ENCODE peak calls at places on chromosomes 2 and 18, in eight cellular contexts. D is H1; S is right atrium auricular region; H is heart left ventricle; E is neural progenitor cell; L is GM23248; C is CD8-positive, alpha-beta T cell; B is fibroblast of lung. A is an unnamed sample.

GRCh38 chr2:108615480-108616090 is 81.3 kb downstream of the LIMS1 start:
- DNase-seq in D (no peak), S (no peak), H (no peak), E (no peak), L (no peak), C (no peak), B (no peak), A (peak; percentile 61)

GRCh38 chr2:68878071-68878711 is 7.0 kb upstream of the BMP10 start:
- DNase-seq in D (no peak), S (no peak), H (no peak), E (no peak), L (no peak), C (no peak), B (peak; percentile 75), A (peak; percentile 24)

GRCh38 chr2:193469251-193469650 is 1274.5 kb upstream of the TMEFF2 start:
- DNase-seq in D (no peak), S (no peak), H (no peak), E (no peak), L (no peak), C (no peak), B (no peak), A (no peak)

GRCh38 chr2:160305081-160305750 is 105.1 kb upstream of the ITGB6 start:
- DNase-seq in D (no peak), S (no peak), H (no peak), E (no peak), L (peak; percentile 88), C (no peak), B (peak; percentile 85), A (no peak)

GRCh38 chr2:46448656-46449055 is 30.7 kb upstream of the TMEM247 start:
- DNase-seq in D (no peak), S (no peak), H (no peak), E (no peak), L (no peak), C (no peak), B (no peak), A (no peak)

GRCh38 chr2:43051316-43051715 is 175.1 kb downstream of the ZFP36L2 start:
- DNase-seq in D (no peak), S (no peak), H (no peak), E (no peak), L (peak; percentile 55), C (peak; percentile 22), B (peak; percentile 80), A (no peak)

GRCh38 chr2:199463000-199463692 is 5.4 kb upstream of the SATB2 start:
- DNase-seq in D (no peak), S (no peak), H (peak; percentile 60), E (peak; percentile 92), L (peak; percentile 91), C (no peak), B (peak; percentile 51), A (peak; percentile 48)

GRCh38 chr2:3203497-3204019 is 174.1 kb downstream of the EIPR1 start:
- DNase-seq in D (no peak), S (no peak), H (no peak), E (no peak), L (no peak), C (no peak), B (no peak), A (no peak)

GRCh38 chr2:156602552-156602933 is 166.4 kb downstream of the GPD2 start:
- DNase-seq in D (no peak), S (no peak), H (no peak), E (no peak), L (no peak), C (no peak), B (no peak), A (no peak)

GRCh38 chr2:8906208-8906607 is 68.8 kb upstream of the KIDINS220 start:
- DNase-seq in D (no peak), S (no peak), H (no peak), E (no peak), L (no peak), C (no peak), B (peak; percentile 66), A (peak; percentile 17)

GRCh38 chr2:98394595-98395153 is 48.4 kb downstream of the CNGA3 start:
- DNase-seq in D (no peak), S (no peak), H (no peak), E (no peak), L (peak; percentile 21), C (no peak), B (peak; percentile 29), A (peak; percentile 70)

GRCh38 chr2:84919885-84920580 is 14.6 kb downstream of the TMSB10 start:
- DNase-seq in D (no peak), S (peak; percentile 83), H (peak; percentile 71), E (no peak), L (peak; percentile 98), C (no peak), B (peak; percentile 97), A (no peak)

GRCh38 chr2:209771474-209772292 is at the start of gene UNC80:
- DNase-seq in D (no peak), S (no peak), H (peak; percentile 59), E (peak; percentile 94), L (peak; percentile 79), C (no peak), B (peak; percentile 72), A (peak; percentile 75)

GRCh38 chr18:49023281-49023937 is 72.6 kb upstream of the SMAD7 start:
- DNase-seq in D (no peak), S (peak; percentile 56), H (no peak), E (no peak), L (no peak), C (no peak), B (no peak), A (no peak)

GRCh38 chr2:62149708-62150107 is 46.2 kb upstream of the B3GNT2 start:
- DNase-seq in D (no peak), S (no peak), H (no peak), E (no peak), L (peak; percentile 100), C (no peak), B (peak; percentile 95), A (peak; percentile 95)

GRCh38 chr18:41579185-41579584 is 375.8 kb upstream of the PIK3C3 start:
- DNase-seq in D (no peak), S (no peak), H (no peak), E (no peak), L (no peak), C (no peak), B (no peak), A (peak; percentile 30)

GRCh38 chr2:20560891-20561702 is 89.8 kb downstream of the HS1BP3 start:
- DNase-seq in D (no peak), S (no peak), H (peak; percentile 14), E (no peak), L (no peak), C (no peak), B (no peak), A (no peak)
- H3K27ac ChIP-seq in D (no peak overlapping the region), S (no peak overlapping the region), H (no peak overlapping the region), E (no peak overlapping the region), L (no peak overlapping the region), C (no peak overlapping the region), B (no peak overlapping the region), A (no peak overlapping the region)

GRCh38 chr2:10658914-10659257 is 30.9 kb downstream of the NOL10 start:
- DNase-seq in D (no peak), S (no peak), H (no peak), E (no peak), L (peak; percentile 15), C (no peak), B (no peak), A (no peak)
- H3K36me3 ChIP-seq in D (peaks cover 2% of the 10 kb centered on the region), S (peaks cover 54% of the 10 kb centered on the region), H (peaks cover 29% of the 10 kb centered on the region), E (no peaks in the 10 kb centered on the region), L (peaks cover 33% of the 10 kb centered on the region), C (peaks cover 21% of the 10 kb centered on the region), B (peaks cover 2% of the 10 kb centered on the region), A (peaks cover 29% of the 10 kb centered on the region)

GRCh38 chr18:22200611-22201225 is 31.3 kb downstream of the GATA6 start:
- DNase-seq in D (no peak), S (no peak), H (no peak), E (no peak), L (no peak), C (no peak), B (no peak), A (no peak)

GRCh38 chr18:22197668-22198067 is 28.3 kb downstream of the GATA6 start:
- DNase-seq in D (no peak), S (no peak), H (no peak), E (no peak), L (no peak), C (no peak), B (peak; percentile 56), A (no peak)

GRCh38 chr18:22199005-22199404 is 29.6 kb downstream of the GATA6 start:
- DNase-seq in D (no peak), S (no peak), H (no peak), E (no peak), L (no peak), C (no peak), B (no peak), A (no peak)

GRCh38 chr18:22195052-22195451 is 25.7 kb downstream of the GATA6 start:
- DNase-seq in D (no peak), S (peak; percentile 59), H (no peak), E (no peak), L (no peak), C (no peak), B (no peak), A (no peak)

GRCh38 chr18:22198163-22198562 is 28.8 kb downstream of the GATA6 start:
- DNase-seq in D (no peak), S (no peak), H (no peak), E (no peak), L (no peak), C (no peak), B (no peak), A (no peak)
- H3K27ac ChIP-seq in D (no peak overlapping the region), S (peak overlapping the region; percentile 100), H (peak overlapping the region; percentile 34), E (no peak overlapping the region), L (no peak overlapping the region), C (no peak overlapping the region), B (no peak overlapping the region), A (peak overlapping the region; percentile 49)

GRCh38 chr2:58054264-58054663 is 7.7 kb downstream of the VRK2 start:
- DNase-seq in D (no peak), S (no peak), H (no peak), E (no peak), L (peak; percentile 77), C (no peak), B (peak; percentile 13), A (peak; percentile 53)
- H3K36me3 ChIP-seq in D (no peaks in the 10 kb centered on the region), S (no peaks in the 10 kb centered on the region), H (no peaks in the 10 kb centered on the region), E (peaks cover 6% of the 10 kb centered on the region), L (peaks cover 10% of the 10 kb centered on the region), C (no peaks in the 10 kb centered on the region), B (peaks cover 2% of the 10 kb centered on the region), A (no peaks in the 10 kb centered on the region)

DNA sequence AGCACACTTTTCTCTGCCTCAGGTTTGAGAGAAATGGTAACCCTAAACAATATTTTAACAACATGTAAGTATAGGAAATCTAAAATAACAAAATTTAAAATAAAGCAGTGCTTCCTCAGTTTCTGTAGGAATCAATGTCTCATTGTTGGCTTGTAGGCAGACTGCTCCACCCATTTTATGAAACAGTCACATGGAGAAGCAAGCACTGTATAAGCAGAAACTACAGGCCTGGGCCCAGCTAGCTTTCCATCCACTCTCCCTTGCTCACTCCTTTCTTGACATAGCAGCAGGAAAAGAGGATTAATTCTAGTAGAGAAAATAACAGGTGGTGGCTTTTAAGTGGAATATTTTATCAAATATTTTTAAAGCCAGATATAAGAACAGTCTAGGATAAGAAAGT is 97.2 kb downstream of the PLEKHM3 start:
- DNase-seq in D (no peak), S (no peak), H (no peak), E (no peak), L (peak; percentile 36), C (no peak), B (no peak), A (no peak)
- H3K27ac ChIP-seq in D (no peak overlapping the region), S (no peak overlapping the region), H (peak overlapping the region; percentile 29), E (no peak overlapping the region), L (no peak overlapping the region), C (no peak overlapping the region), B (no peak overlapping the region), A (no peak overlapping the region)